ENCODE peak calls at places on chromosomes 6 and 20, in five cellular contexts. P is spleen, O is BJ, T is uterus, H is upper lobe of right lung. F is an unnamed sample. For H3K27me3, the result is how much of the 10 kb centered on the place peaks cover.

GRCh38 chr6:89411269-89412070 is 603 bp downstream of the RRAGD start:
- DNase-seq in O (no peak), H (peak), T (peak), P (peak), F (no peak)

GRCh38 chr6:99402458-99402857 is 8.5 kb upstream of the COQ3 start:
- DNase-seq in T (no peak), O (no peak), H (no peak), P (no peak), F (no peak)

GRCh38 chr20:4112490-4113420 is 97.4 kb upstream of the RNF24 start:
- DNase-seq in T (peak), P (no peak), O (no peak), H (peak), F (no peak)

GRCh38 chr6:252775-253526 is 39.3 kb upstream of the DUSP22 start:
- DNase-seq in O (no peak), P (no peak), H (no peak), T (no peak), F (no peak)

GRCh38 chr6:63458480-63459115 is 113.7 kb upstream of the LOC128125822 start:
- DNase-seq in H (no peak), O (no peak), P (no peak), T (no peak), F (no peak)

GRCh38 chr6:139539852-139540251 is 165.4 kb upstream of the CITED2 start:
- DNase-seq in T (peak), H (peak), P (no peak), O (peak), F (peak)

GRCh38 chr6:98777762-98778161 is 56.6 kb upstream of the POU3F2 start:
- DNase-seq in T (no peak), P (no peak), O (no peak), H (no peak), F (no peak)

GRCh38 chr20:7031222-7031621 is 263.7 kb downstream of the BMP2 start:
- DNase-seq in O (no peak), P (no peak), T (no peak), H (no peak), F (no peak)

GRCh38 chr20:9200196-9200595 is 131.3 kb downstream of the PLCB4 start:
- DNase-seq in T (no peak), O (no peak), H (no peak), P (no peak), F (no peak)

GRCh38 chr20:25039697-25040437 is 18.1 kb downstream of the ACSS1 start:
- DNase-seq in P (peak), H (peak), O (no peak), T (peak), F (no peak)

GRCh38 chr6:111588366-111588765 is 17.3 kb downstream of the TRAF3IP2 start:
- DNase-seq in T (no peak), O (no peak), P (no peak), H (no peak), F (no peak)

GRCh38 chr6:15644904-15645303 is 17.9 kb downstream of the DTNBP1 start:
- DNase-seq in H (no peak), P (no peak), T (no peak), O (no peak), F (no peak)

GRCh38 chr20:12112089-12112474 is 194.4 kb downstream of the BTBD3 start:
- DNase-seq in O (no peak), P (no peak), T (no peak), H (no peak), F (no peak)

GRCh38 chr6:134849920-134850447 is 99.9 kb downstream of the ALDH8A1 start:
- DNase-seq in H (no peak), O (no peak), P (no peak), T (no peak), F (no peak)

GRCh38 chr20:58722877-58723627 is 30.5 kb downstream of the NPEPL1 start:
- DNase-seq in P (peak), O (no peak), H (peak), T (peak), F (no peak)

GRCh38 chr20:5770240-5770986 is 20.2 kb downstream of the SHLD1 start:
- DNase-seq in O (no peak), P (no peak), T (no peak), H (no peak), F (no peak)

GRCh38 chr20:44016525-44016924 is 101.9 kb downstream of the TOX2 start:
- DNase-seq in T (no peak), P (no peak), O (no peak), H (no peak), F (no peak)
- H3K27me3 ChIP-seq in T (under half), P (under half), O (under half), H (under half), F (under half)

GRCh38 chr6:100464910-100465700 is at the start of gene SIM1:
- DNase-seq in T (no peak), O (peak), H (no peak), P (no peak), F (peak)

GRCh38 chr6:100462990-100463684 is 1.6 kb downstream of the SIM1 start:
- DNase-seq in P (no peak), O (no peak), H (no peak), T (no peak), F (no peak)

GRCh38 chr6:100464162-100464851 is 414 bp downstream of the SIM1 start:
- DNase-seq in T (no peak), H (no peak), O (no peak), P (no peak), F (no peak)

GRCh38 chr6:100462396-100462795 is 2.3 kb downstream of the SIM1 start:
- DNase-seq in O (no peak), H (no peak), T (no peak), P (no peak), F (no peak)

DNA sequence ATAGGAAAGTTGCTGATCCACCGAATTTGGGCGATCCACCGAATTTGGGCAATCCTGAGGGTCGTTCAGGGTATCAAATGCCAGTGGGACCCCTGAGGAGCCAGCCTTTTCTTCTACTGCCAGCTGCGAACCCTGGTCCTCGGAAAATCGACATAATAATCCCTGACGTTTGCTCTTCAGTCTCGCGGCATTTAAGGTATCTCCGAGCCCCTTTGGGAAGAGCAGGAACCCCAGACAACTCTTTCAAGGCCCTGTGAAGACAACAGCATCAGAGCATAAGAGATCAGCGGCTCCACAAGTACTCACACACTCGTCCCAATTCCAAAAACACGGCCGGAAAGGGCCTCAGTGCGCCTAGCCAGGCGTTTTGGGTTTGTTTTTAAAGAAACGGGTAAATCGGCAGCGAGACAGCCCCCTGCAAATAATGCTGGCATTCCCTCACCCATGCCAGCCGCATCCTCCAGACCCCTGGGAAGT is 998 bp downstream of the SIM1 start:
- DNase-seq in P (no peak), O (no peak), T (no peak), H (no peak), F (no peak)
- H3K27me3 ChIP-seq in P (half or more), O (under half), T (half or more), H (half or more), F (under half)

DNA sequence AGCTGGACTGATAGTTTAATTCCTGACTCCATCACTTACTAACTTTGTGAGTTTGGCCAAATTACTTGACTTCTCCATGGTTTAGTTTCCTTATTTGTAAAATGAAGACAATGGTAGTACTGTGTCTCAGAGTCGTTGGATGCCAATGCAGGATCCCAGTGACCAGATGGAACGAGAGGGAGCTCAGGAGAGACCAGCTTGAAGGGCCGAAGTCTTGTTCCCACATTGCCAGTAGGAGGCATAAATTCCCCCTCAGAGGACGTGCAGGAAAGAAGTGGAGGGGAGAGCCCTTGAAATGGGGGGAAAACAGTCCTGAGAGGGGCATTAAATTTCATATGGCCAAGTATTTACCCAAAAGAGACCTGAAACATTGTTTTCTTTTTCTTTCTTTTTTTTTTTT is 2.1 kb upstream of the MUC22 start:
- DNase-seq in T (no peak), P (no peak), H (no peak), O (no peak), F (no peak)
- H3K27me3 ChIP-seq in T (under half), P (under half), H (under half), O (under half), F (under half)

GRCh38 chr6:158152659-158153058 is 15.4 kb downstream of the SERAC1 start:
- DNase-seq in H (no peak), O (no peak), T (no peak), P (no peak), F (no peak)
- H3K27me3 ChIP-seq in H (under half), O (under half), T (under half), P (under half), F (under half)

GRCh38 chr20:3072530-3073250 is 1.3 kb downstream of the OXT start:
- DNase-seq in H (no peak), P (peak), O (no peak), T (no peak), F (no peak)

GRCh38 chr20:3071266-3071609 is 182 bp upstream of the OXT start:
- DNase-seq in P (peak), H (no peak), T (no peak), O (no peak), F (no peak)

GRCh38 chr20:3077618-3078134 is 6.3 kb downstream of the OXT start:
- DNase-seq in H (no peak), T (no peak), P (no peak), O (no peak), F (no peak)

GRCh38 chr20:3071610-3072529 is at the start of gene OXT:
- DNase-seq in P (peak), T (peak), H (peak), O (no peak), F (no peak)

GRCh38 chr20:3074812-3075211 is 3.4 kb downstream of the OXT start:
- DNase-seq in P (no peak), H (no peak), O (no peak), T (no peak), F (no peak)
- H3K27me3 ChIP-seq in P (half or more), H (under half), O (under half), T (under half), F (under half)

DNA sequence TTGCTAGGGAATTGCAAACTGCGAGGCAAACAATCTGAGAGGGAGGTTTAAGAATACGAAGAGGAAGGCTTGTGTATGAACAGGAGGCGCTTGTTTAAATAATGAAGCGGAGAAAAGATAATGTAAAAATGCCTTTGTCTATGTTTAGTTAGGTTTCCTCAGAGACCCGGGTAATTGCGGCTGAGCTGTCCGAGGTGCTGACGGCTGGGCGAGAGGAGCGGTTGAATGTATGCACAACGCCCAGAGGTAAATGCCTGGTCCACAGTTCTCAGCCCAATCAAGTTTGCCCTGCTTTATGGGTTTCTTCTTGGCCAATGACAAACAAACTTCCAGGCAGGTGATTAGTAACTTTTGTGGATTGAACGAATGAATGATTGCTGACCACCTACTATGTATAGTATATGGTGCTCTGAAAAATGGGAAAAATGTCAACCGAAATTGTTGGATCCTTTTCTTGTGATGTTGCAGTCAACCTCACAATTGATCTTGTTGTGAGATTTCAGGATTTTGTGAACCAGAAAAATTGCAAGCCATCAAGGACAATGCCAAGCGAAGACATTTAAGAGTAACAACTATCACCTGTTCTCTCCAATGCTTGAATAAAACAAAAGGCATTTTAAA is 38.3 kb upstream of the SLC32A1 start:
- DNase-seq in O (no peak), P (no peak), T (no peak), H (peak), F (no peak)
- H3K27me3 ChIP-seq in O (under half), P (half or more), T (under half), H (under half), F (under half)

DNA sequence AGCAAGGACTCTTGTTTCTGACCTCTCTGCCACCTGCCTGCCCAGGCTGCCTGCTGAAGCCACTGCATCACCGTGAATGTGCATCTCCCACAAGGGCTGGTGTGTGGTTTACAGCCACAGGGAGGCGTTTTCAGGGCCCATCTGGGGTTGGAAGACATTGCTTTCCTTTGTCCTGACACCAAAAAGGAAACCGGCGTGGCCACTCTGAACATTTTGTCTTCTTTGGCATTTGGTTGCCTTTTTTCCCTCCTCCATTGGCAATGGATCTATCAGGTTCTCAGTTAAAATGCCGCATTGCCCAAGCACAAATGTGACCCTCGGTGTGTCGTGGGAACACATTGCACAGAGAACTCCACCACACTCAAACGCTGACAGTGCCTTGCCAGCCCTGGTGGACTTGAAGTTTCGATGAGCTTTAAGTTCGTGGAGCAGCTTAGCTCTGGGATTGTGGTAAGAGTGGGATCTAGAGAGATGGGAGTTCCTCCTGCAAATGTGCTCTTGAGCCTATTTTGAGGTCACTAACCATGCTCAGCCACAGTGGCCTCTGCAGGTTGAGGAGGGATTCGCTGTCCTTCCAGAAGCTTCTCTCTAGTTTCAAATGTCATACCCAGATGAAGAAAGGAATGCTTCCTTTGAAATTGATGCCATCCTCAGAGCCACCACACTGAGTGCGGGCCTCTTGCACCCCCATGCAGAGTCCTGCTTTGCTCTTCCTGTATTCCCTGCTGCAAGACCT is 14.8 kb upstream of the PCK1 start:
- DNase-seq in H (no peak), O (no peak), P (no peak), T (no peak), F (no peak)
- H3K27me3 ChIP-seq in H (under half), O (under half), P (under half), T (under half), F (under half)

GRCh38 chr20:40685349-40685748 is 3.7 kb downstream of the MAFB start:
- DNase-seq in O (no peak), H (no peak), T (no peak), P (no peak), F (no peak)
- H3K27me3 ChIP-seq in O (under half), H (under half), T (under half), P (half or more), F (half or more)

GRCh38 chr6:44298864-44299263 is 14.3 kb downstream of the AARS2 start:
- DNase-seq in P (no peak), H (no peak), T (no peak), O (no peak), F (no peak)

GRCh38 chr6:44297063-44298038 is 15.8 kb downstream of the AARS2 start:
- DNase-seq in T (peak), P (peak), O (no peak), H (no peak), F (no peak)

GRCh38 chr6:44301106-44301505 is 12.0 kb downstream of the AARS2 start:
- DNase-seq in O (no peak), H (no peak), P (no peak), T (no peak), F (no peak)

GRCh38 chr6:44300424-44300823 is 12.7 kb downstream of the AARS2 start:
- DNase-seq in P (no peak), T (no peak), O (no peak), H (no peak), F (no peak)

DNA sequence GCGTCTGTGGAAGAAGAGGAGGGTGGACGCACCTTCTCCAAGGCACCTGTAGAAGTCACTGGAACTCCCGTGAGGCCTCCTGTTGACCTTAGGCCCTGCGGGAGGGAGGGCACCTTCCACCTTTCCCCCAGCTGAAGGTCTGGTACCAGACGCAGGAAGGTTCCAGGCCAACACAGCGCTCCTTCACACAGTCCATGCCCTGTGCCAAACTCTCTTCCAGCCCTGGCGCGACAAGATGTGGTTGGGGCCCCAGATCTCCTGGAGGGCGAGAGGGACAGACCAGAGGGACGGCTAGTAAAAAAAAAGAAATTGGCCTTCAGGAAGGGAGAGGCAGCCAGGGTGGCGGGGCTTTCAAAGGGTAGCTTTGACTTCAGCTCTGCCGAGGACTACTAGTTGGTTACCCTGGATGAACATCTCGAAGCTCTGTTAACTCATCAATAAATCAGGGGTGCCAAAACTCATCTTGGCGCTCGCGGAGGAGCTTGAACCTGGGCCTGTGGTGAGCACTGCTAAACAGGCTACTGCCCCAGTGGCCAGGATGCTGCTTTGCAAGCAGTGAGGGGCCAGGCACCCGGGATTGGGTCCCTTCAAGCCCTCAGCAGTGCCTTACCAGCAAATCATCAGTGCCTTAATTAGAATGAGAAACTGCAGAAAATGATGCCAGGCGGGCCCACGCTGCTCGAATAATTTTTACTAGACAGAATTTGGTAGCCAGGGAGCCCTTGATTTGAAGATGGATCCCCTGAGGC is 14.9 kb downstream of the AARS2 start:
- DNase-seq in O (no peak), H (no peak), T (no peak), P (peak), F (no peak)
- H3K27me3 ChIP-seq in O (under half), H (half or more), T (under half), P (under half), F (under half)

F was measured in kidney epithelial cell.